ENCODE peak calls at places on chromosomes 4 and X, in six cellular contexts. One of them, this sample, is unnamed.

GRCh38 chr4:75235359-75235951 is 278.7 kb downstream of the RCHY1 start:
- DNase-seq in SK-N-SH: no peak
- DNase-seq in stomach: no peak
- DNase-seq in naive thymus-derived CD4-positive, alpha-beta T cell: no peak
- DNase-seq in neuronal stem cell: no peak
- DNase-seq in choroid plexus epithelial cell: no peak
- DNase-seq in this sample: no peak

GRCh38 chrX:3728454-3728853 is 15.0 kb upstream of the PRKX start:
- DNase-seq in SK-N-SH: no peak
- DNase-seq in stomach: no peak
- DNase-seq in naive thymus-derived CD4-positive, alpha-beta T cell: no peak
- DNase-seq in neuronal stem cell: no peak
- DNase-seq in choroid plexus epithelial cell: peak; percentile 62
- DNase-seq in this sample: no peak

GRCh38 chrX:31483336-31483735 is 411.5 kb upstream of the FTHL17 start:
- DNase-seq in SK-N-SH: no peak
- DNase-seq in stomach: no peak
- DNase-seq in naive thymus-derived CD4-positive, alpha-beta T cell: no peak
- DNase-seq in neuronal stem cell: no peak
- DNase-seq in choroid plexus epithelial cell: peak; percentile 83
- DNase-seq in this sample: no peak

GRCh38 chr4:64766565-64766964 is 357.3 kb upstream of the TECRL start:
- DNase-seq in SK-N-SH: no peak
- DNase-seq in stomach: no peak
- DNase-seq in naive thymus-derived CD4-positive, alpha-beta T cell: no peak
- DNase-seq in neuronal stem cell: no peak
- DNase-seq in choroid plexus epithelial cell: no peak
- DNase-seq in this sample: no peak

GRCh38 chr4:96638132-96638531 is 798.2 kb downstream of the PDHA2 start:
- DNase-seq in SK-N-SH: no peak
- DNase-seq in stomach: no peak
- DNase-seq in naive thymus-derived CD4-positive, alpha-beta T cell: no peak
- DNase-seq in neuronal stem cell: no peak
- DNase-seq in choroid plexus epithelial cell: no peak
- DNase-seq in this sample: no peak

GRCh38 chr4:56860781-56861180 is 39.3 kb upstream of the SPINK2 start:
- DNase-seq in SK-N-SH: no peak
- DNase-seq in stomach: no peak
- DNase-seq in naive thymus-derived CD4-positive, alpha-beta T cell: no peak
- DNase-seq in neuronal stem cell: no peak
- DNase-seq in choroid plexus epithelial cell: no peak
- DNase-seq in this sample: no peak

GRCh38 chr4:89175611-89176010 is 64.3 kb downstream of the TIGD2 start:
- DNase-seq in SK-N-SH: no peak
- DNase-seq in stomach: no peak
- DNase-seq in naive thymus-derived CD4-positive, alpha-beta T cell: no peak
- DNase-seq in neuronal stem cell: no peak
- DNase-seq in choroid plexus epithelial cell: no peak
- DNase-seq in this sample: no peak

GRCh38 chr4:132564920-132565319 is 584.2 kb upstream of the PCDH10 start:
- DNase-seq in SK-N-SH: no peak
- DNase-seq in stomach: no peak
- DNase-seq in naive thymus-derived CD4-positive, alpha-beta T cell: no peak
- DNase-seq in neuronal stem cell: no peak
- DNase-seq in choroid plexus epithelial cell: no peak
- DNase-seq in this sample: peak; percentile 9

GRCh38 chr4:165289429-165289785 is 38.1 kb upstream of the MSMO1 start:
- DNase-seq in SK-N-SH: no peak
- DNase-seq in stomach: no peak
- DNase-seq in naive thymus-derived CD4-positive, alpha-beta T cell: no peak
- DNase-seq in neuronal stem cell: no peak
- DNase-seq in choroid plexus epithelial cell: no peak
- DNase-seq in this sample: no peak

GRCh38 chr4:140724780-140725179 is 31.4 kb downstream of the TBC1D9 start:
- DNase-seq in SK-N-SH: no peak
- DNase-seq in stomach: no peak
- DNase-seq in naive thymus-derived CD4-positive, alpha-beta T cell: no peak
- DNase-seq in neuronal stem cell: no peak
- DNase-seq in choroid plexus epithelial cell: peak; percentile 75
- DNase-seq in this sample: no peak

GRCh38 chr4:143555676-143556075 is 42.2 kb downstream of the SMARCA5 start:
- DNase-seq in SK-N-SH: no peak
- DNase-seq in stomach: no peak
- DNase-seq in naive thymus-derived CD4-positive, alpha-beta T cell: no peak
- DNase-seq in neuronal stem cell: no peak
- DNase-seq in choroid plexus epithelial cell: peak; percentile 10
- DNase-seq in this sample: no peak

DNA sequence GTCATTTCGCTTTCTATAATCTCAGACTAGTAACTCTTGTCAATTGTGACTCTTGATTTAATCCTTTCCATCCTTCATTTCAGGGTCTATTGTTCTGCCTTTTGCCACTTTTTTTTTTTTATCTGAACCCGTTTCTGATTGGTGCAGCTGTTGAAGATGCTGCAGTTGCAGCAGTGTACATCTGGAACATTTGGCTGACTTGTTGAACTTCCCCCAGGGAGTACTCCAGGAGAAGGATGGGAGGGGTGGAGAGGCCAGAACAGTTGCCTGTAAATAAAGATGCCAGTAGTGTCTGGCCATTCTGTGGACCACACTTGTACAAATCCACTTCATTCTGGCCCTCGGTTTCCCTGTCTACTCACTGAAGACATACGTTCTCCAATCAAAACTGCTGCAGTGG is 1.0 kb upstream of the EDA start:
- DNase-seq in SK-N-SH: no peak
- DNase-seq in stomach: no peak
- DNase-seq in naive thymus-derived CD4-positive, alpha-beta T cell: no peak
- DNase-seq in neuronal stem cell: no peak
- DNase-seq in choroid plexus epithelial cell: no peak
- DNase-seq in this sample: no peak
- H3K4me3 ChIP-seq in SK-N-SH: no peak overlapping the region
- H3K4me3 ChIP-seq in stomach: peak overlapping the region; percentile 64
- H3K4me3 ChIP-seq in naive thymus-derived CD4-positive, alpha-beta T cell: no peak overlapping the region
- H3K4me3 ChIP-seq in neuronal stem cell: no peak overlapping the region
- H3K4me3 ChIP-seq in choroid plexus epithelial cell: no peak overlapping the region
- H3K4me3 ChIP-seq in this sample: no peak overlapping the region

DNA sequence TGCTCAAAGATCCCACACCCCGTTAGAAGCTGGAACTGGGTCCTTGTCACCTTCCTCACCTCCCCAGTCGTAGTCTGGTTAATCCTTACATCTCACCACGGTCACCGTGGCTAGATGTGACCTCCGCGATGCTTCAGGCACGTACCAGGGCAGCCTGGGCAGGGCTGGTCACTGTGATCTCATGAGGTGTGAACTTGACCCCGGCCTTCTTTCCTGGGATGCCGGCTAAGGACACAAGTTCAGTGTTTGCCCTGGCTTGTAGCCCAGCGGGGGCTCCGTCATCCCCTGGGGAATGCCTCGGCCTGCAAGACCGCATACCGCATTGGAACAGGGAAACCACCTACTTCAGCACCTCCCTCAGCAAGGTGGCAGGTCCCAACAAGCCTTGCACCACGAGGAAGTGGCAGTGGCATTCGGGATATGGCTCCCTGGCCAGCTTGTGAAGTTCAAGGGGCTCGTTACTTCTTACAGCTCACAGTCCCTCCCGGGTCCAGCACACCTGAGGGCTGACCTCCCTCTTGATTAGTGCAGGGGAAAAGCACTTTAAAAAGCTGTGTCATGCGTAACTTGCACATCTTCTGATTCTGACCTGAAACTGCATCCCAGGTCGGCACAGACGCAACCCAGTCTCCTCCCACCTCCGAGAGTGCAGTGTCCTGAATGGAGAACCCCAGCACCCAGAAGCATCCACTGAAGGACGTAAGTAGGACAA is 25.9 kb downstream of the NOP14 start:
- DNase-seq in SK-N-SH: no peak
- DNase-seq in stomach: peak; percentile 67
- DNase-seq in naive thymus-derived CD4-positive, alpha-beta T cell: no peak
- DNase-seq in neuronal stem cell: no peak
- DNase-seq in choroid plexus epithelial cell: peak; percentile 68
- DNase-seq in this sample: no peak
- H3K4me3 ChIP-seq in SK-N-SH: peak overlapping the region; percentile 9
- H3K4me3 ChIP-seq in stomach: no peak overlapping the region
- H3K4me3 ChIP-seq in naive thymus-derived CD4-positive, alpha-beta T cell: no peak overlapping the region
- H3K4me3 ChIP-seq in neuronal stem cell: no peak overlapping the region
- H3K4me3 ChIP-seq in choroid plexus epithelial cell: no peak overlapping the region
- H3K4me3 ChIP-seq in this sample: no peak overlapping the region

GRCh38 chr4:99435154-99435553 is at the start of gene ADH7:
- DNase-seq in SK-N-SH: no peak
- DNase-seq in stomach: no peak
- DNase-seq in naive thymus-derived CD4-positive, alpha-beta T cell: no peak
- DNase-seq in neuronal stem cell: no peak
- DNase-seq in choroid plexus epithelial cell: no peak
- DNase-seq in this sample: no peak

DNA sequence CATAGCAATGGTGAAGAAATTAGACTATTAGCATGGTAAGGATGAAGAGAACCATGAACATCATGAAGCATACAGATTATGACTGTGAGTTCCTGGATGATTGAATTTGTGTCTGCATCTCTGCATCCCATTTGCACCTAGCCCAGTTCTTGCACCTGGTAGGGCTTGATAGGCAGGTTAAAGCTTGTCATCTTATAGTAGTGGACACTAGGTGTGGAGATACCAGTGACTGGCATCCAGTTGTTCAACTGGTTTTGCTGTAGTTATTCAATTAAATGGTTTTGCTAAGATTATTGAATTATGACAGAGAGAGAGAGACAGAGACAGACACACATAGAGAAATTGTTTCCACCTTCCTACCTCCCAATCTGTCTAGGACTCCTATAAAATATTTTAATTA is 5.0 kb downstream of the ADH7 start:
- DNase-seq in SK-N-SH: no peak
- DNase-seq in stomach: no peak
- DNase-seq in naive thymus-derived CD4-positive, alpha-beta T cell: no peak
- DNase-seq in neuronal stem cell: no peak
- DNase-seq in choroid plexus epithelial cell: no peak
- DNase-seq in this sample: no peak
- H3K4me3 ChIP-seq in SK-N-SH: no peak overlapping the region
- H3K4me3 ChIP-seq in stomach: no peak overlapping the region
- H3K4me3 ChIP-seq in naive thymus-derived CD4-positive, alpha-beta T cell: no peak overlapping the region
- H3K4me3 ChIP-seq in neuronal stem cell: no peak overlapping the region
- H3K4me3 ChIP-seq in choroid plexus epithelial cell: no peak overlapping the region
- H3K4me3 ChIP-seq in this sample: no peak overlapping the region

DNA sequence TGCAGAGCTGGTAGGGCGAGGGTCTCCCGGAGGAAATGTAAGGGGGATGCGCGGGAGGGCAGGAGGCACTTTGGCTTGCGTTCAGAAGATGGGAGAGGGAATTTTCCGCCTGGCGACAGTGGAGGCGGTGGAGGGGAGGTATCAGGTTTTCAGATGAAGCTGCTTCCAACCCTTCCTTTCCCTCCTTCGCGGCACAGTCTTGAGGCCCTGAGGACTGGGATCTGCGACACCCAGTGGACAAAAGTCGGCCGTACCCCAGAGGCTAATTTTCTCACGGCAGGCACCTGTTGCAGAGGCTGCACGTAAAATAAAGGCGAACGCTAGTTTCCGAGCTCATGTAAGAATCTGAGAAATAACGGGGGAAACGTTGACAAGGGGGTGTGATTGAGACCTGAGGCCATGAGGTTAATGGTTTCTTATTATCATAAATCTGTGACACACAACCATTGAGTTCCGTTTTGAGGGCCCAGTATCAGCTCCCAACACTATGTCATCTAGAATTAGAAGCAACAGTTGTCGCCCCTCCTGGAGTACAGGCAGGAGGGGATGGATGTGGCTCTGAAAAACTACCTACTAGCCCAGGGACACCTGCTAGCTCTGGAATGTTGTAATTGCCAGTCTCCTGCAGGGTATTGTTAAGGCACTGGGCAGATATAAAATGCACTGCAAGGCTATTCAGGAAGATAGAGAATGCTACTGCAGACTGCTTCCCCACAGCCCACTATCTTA is 1.1 kb downstream of the ZCCHC18 start:
- DNase-seq in SK-N-SH: peak; percentile 53
- DNase-seq in stomach: peak; percentile 57
- DNase-seq in naive thymus-derived CD4-positive, alpha-beta T cell: peak; percentile 25
- DNase-seq in neuronal stem cell: peak; percentile 37
- DNase-seq in choroid plexus epithelial cell: peak; percentile 50
- DNase-seq in this sample: peak; percentile 36
- H3K4me3 ChIP-seq in SK-N-SH: peak overlapping the region; percentile 85
- H3K4me3 ChIP-seq in stomach: peak overlapping the region; percentile 57
- H3K4me3 ChIP-seq in naive thymus-derived CD4-positive, alpha-beta T cell: peak overlapping the region; percentile 79
- H3K4me3 ChIP-seq in neuronal stem cell: peak overlapping the region; percentile 92
- H3K4me3 ChIP-seq in choroid plexus epithelial cell: peak overlapping the region; percentile 68
- H3K4me3 ChIP-seq in this sample: peak overlapping the region; percentile 42

DNA sequence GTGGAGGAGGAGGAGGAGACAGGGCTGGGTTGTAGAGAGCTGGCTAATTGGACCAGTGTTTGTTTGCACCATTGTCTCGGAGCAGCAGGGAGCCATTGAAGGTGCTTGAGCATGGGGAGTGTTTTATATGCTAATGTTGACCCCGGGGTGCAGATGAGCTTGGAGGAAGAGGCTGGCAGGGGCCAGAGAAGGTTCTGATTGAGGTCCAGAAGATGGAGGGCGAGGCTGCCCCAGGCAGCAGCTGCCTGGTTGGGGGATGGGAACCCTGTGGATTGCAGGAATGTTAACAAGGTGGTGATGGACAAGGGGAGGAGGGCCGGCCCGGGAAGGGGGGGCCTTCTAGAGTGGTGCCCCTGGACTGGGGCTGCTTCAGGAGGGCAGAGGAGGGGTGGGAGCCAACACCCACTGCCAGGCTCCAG is 18.0 kb downstream of the DOK7 start:
- DNase-seq in SK-N-SH: no peak
- DNase-seq in stomach: no peak
- DNase-seq in naive thymus-derived CD4-positive, alpha-beta T cell: no peak
- DNase-seq in neuronal stem cell: peak; percentile 70
- DNase-seq in choroid plexus epithelial cell: no peak
- DNase-seq in this sample: no peak
- H3K4me3 ChIP-seq in SK-N-SH: no peak overlapping the region
- H3K4me3 ChIP-seq in stomach: no peak overlapping the region
- H3K4me3 ChIP-seq in naive thymus-derived CD4-positive, alpha-beta T cell: no peak overlapping the region
- H3K4me3 ChIP-seq in neuronal stem cell: no peak overlapping the region
- H3K4me3 ChIP-seq in choroid plexus epithelial cell: no peak overlapping the region
- H3K4me3 ChIP-seq in this sample: no peak overlapping the region